ENCODE peak calls at places on chromosome 11, in seven cellular contexts. U is activated effector memory CD4-positive, alpha-beta T cell treated with anti-CD3 and anti-CD28 coated beads, Interleukin-2, amount 50 U/mL, for 16 hours; X is activated CD4-positive, alpha-beta T cell treated with anti-CD3 and anti-CD28 coated beads for 48 hours; A is stimulated activated CD8-positive, alpha-beta memory T cell treated with anti-CD3 and anti-CD28 coated beads, Interleukin-4, amount 100 ng/mL, for 4 hours; Z is CD4-positive, alpha-beta memory T cell; Y is spleen; M is H9. T is an unnamed sample.

GRCh38 chr11:84089072-84090057 is 803.2 kb upstream of the CCDC90B start:
- DNase-seq in M (no peak), X (no peak), A (no peak), Y (no peak), Z (no peak), U (no peak), T (peak; percentile 25)

GRCh38 chr11:73017024-73017751 is 124.9 kb downstream of the FCHSD2 start:
- DNase-seq in X (no peak), U (no peak), Z (no peak), M (no peak), A (no peak), Y (no peak), T (no peak)

GRCh38 chr11:114291381-114291780 is 4.8 kb upstream of the NNMT start:
- DNase-seq in Y (no peak), X (no peak), M (no peak), U (no peak), Z (no peak), A (no peak), T (no peak)

GRCh38 chr11:68042219-68043028 is 3.6 kb downstream of the TCIRG1 start:
- DNase-seq in A (no peak), X (no peak), M (no peak), Z (no peak), Y (peak; percentile 81), U (peak; percentile 62), T (no peak)

GRCh38 chr11:17637901-17638300 is 81.5 kb upstream of the MYOD1 start:
- DNase-seq in X (no peak), M (no peak), A (no peak), U (no peak), Y (no peak), Z (no peak), T (no peak)

GRCh38 chr11:91178366-91178765 is 955.5 kb upstream of the CHORDC1 start:
- DNase-seq in Y (no peak), A (no peak), U (no peak), X (no peak), Z (no peak), M (no peak), T (no peak)

GRCh38 chr11:106086135-106086534 is 8.7 kb downstream of the AASDHPPT start:
- DNase-seq in A (no peak), X (no peak), U (no peak), Z (no peak), M (no peak), Y (no peak), T (no peak)

GRCh38 chr11:16890442-16890841 is 123.8 kb downstream of the PLEKHA7 start:
- DNase-seq in X (no peak), A (no peak), U (no peak), M (no peak), Z (no peak), Y (no peak), T (no peak)

GRCh38 chr11:130315354-130315970 is 745 bp upstream of the ZBTB44 start:
- DNase-seq in X (peak; percentile 63), A (no peak), M (peak; percentile 77), Z (peak; percentile 45), Y (peak; percentile 93), U (peak; percentile 85), T (no peak)

GRCh38 chr11:36177837-36178236 is 111.4 kb downstream of the COMMD9 start:
- DNase-seq in M (no peak), A (no peak), X (no peak), Z (no peak), U (no peak), Y (no peak), T (no peak)

GRCh38 chr11:128553662-128554392 is 33.5 kb downstream of the ETS1 start:
- DNase-seq in A (no peak), Y (no peak), M (no peak), X (no peak), U (no peak), Z (no peak), T (no peak)

GRCh38 chr11:61896665-61897386 is 5.5 kb upstream of the FADS3 start:
- DNase-seq in X (no peak), Y (no peak), Z (no peak), A (no peak), M (no peak), U (no peak), T (no peak)

GRCh38 chr11:82403640-82404305 is 329.9 kb downstream of the FAM181B start:
- DNase-seq in U (no peak), M (no peak), Z (no peak), X (no peak), Y (no peak), A (no peak), T (no peak)

GRCh38 chr11:129320485-129320884 is 55.2 kb upstream of the BARX2 start:
- DNase-seq in X (no peak), U (no peak), Z (no peak), M (no peak), A (no peak), Y (no peak), T (no peak)

GRCh38 chr11:114846040-114846791 is 167.9 kb downstream of the NXPE2 start:
- DNase-seq in M (peak; percentile 55), X (no peak), Y (no peak), U (no peak), A (no peak), Z (no peak), T (peak; percentile 58)

GRCh38 chr11:15800121-15800800 is 556.1 kb downstream of the SOX6 start:
- DNase-seq in X (peak; percentile 27), M (no peak), U (no peak), Z (no peak), Y (no peak), A (no peak), T (peak; percentile 19)

GRCh38 chr11:124746621-124747243 is 5.3 kb downstream of the VSIG2 start:
- DNase-seq in X (peak; percentile 84), Z (peak; percentile 85), A (peak; percentile 49), M (peak; percentile 95), U (peak; percentile 90), Y (peak; percentile 93), T (peak; percentile 49)

GRCh38 chr11:99275521-99275920 is 254.8 kb downstream of the CNTN5 start:
- DNase-seq in Y (no peak), U (no peak), A (no peak), X (no peak), M (no peak), Z (no peak), T (no peak)

GRCh38 chr11:72091292-72091691 is 10.6 kb downstream of the LRRC51 start:
- DNase-seq in X (peak; percentile 73), M (peak; percentile 85), U (peak; percentile 83), Y (peak; percentile 86), Z (peak; percentile 57), A (peak; percentile 45), T (peak; percentile 42)

GRCh38 chr11:110919241-110919893 is 207.1 kb upstream of the ARHGAP20 start:
- DNase-seq in X (no peak), U (no peak), M (no peak), A (no peak), Y (no peak), Z (no peak), T (no peak)

GRCh38 chr11:61315260-61315659 is 17.6 kb downstream of the DDB1 start:
- DNase-seq in Y (no peak), X (no peak), A (no peak), M (no peak), U (no peak), Z (no peak), T (no peak)

GRCh38 chr11:8928981-8929615 is 3.6 kb downstream of the C11orf16 start:
- DNase-seq in M (no peak), A (no peak), U (no peak), Z (no peak), X (no peak), Y (no peak), T (no peak)

GRCh38 chr11:72833083-72833733 is 19.0 kb downstream of the ATG16L2 start:
- DNase-seq in X (no peak), A (no peak), Z (no peak), U (no peak), Y (no peak), M (no peak), T (no peak)

GRCh38 chr11:126874276-126874675 is 126.3 kb downstream of the KIRREL3 start:
- DNase-seq in Y (no peak), Z (no peak), M (no peak), U (no peak), A (no peak), X (no peak), T (no peak)

GRCh38 chr11:32316846-32317525 is 118.4 kb downstream of the WT1 start:
- DNase-seq in A (no peak), Z (no peak), M (no peak), U (no peak), X (no peak), Y (no peak), T (no peak)

GRCh38 chr11:75481602-75482309 is 44.0 kb downstream of the GDPD5 start:
- DNase-seq in M (no peak), U (no peak), Z (no peak), X (no peak), Y (no peak), A (no peak), T (no peak)

GRCh38 chr11:60753309-60753708 is 3.4 kb upstream of the MS4A15 start:
- DNase-seq in M (no peak), Y (no peak), U (no peak), A (no peak), Z (no peak), X (no peak), T (no peak)